ENCODE peak calls at places on chromosomes 4 and X, in five cellular contexts. One of them, this sample, is unnamed.

GRCh38 chr4:101958547-101958946 is 168.0 kb downstream of the BANK1 start:
- DNase-seq in K562: no peak
- DNase-seq in IMR-90: no peak
- DNase-seq in H1: no peak
- DNase-seq in HepG2: no peak
- DNase-seq in this sample: no peak

GRCh38 chr4:10611673-10612072 is 72.9 kb downstream of the CLNK start:
- DNase-seq in HepG2: no peak
- DNase-seq in K562: no peak
- DNase-seq in H1: no peak
- DNase-seq in IMR-90: peak; percentile 92
- DNase-seq in this sample: peak; percentile 11

GRCh38 chr4:7892212-7893019 is 47.2 kb downstream of the AFAP1 start:
- DNase-seq in H1: no peak
- DNase-seq in IMR-90: peak; percentile 98
- DNase-seq in K562: no peak
- DNase-seq in HepG2: no peak
- DNase-seq in this sample: peak; percentile 36

GRCh38 chr4:141022221-141022760 is 111.0 kb downstream of the RNF150 start:
- DNase-seq in H1: no peak
- DNase-seq in K562: no peak
- DNase-seq in IMR-90: no peak
- DNase-seq in HepG2: no peak
- DNase-seq in this sample: no peak

GRCh38 chr4:75031746-75032145 is 98.8 kb downstream of the PARM1 start:
- DNase-seq in IMR-90: no peak
- DNase-seq in HepG2: no peak
- DNase-seq in K562: no peak
- DNase-seq in H1: no peak
- DNase-seq in this sample: no peak

GRCh38 chr4:100681289-100681688 is 163.5 kb upstream of the EMCN start:
- DNase-seq in HepG2: no peak
- DNase-seq in H1: no peak
- DNase-seq in IMR-90: no peak
- DNase-seq in K562: no peak
- DNase-seq in this sample: no peak

GRCh38 chr4:28177641-28178040 is 1317.0 kb downstream of the STIM2 start:
- DNase-seq in IMR-90: no peak
- DNase-seq in K562: no peak
- DNase-seq in H1: no peak
- DNase-seq in HepG2: no peak
- DNase-seq in this sample: peak; percentile 16

GRCh38 chr4:173522160-173522873 is 7.7 kb downstream of the HAND2 start:
- DNase-seq in IMR-90: peak; percentile 85
- DNase-seq in K562: peak; percentile 45
- DNase-seq in HepG2: no peak
- DNase-seq in H1: peak; percentile 76
- DNase-seq in this sample: no peak

GRCh38 chr4:36081185-36081584 is 163.1 kb downstream of the ARAP2 start:
- DNase-seq in IMR-90: no peak
- DNase-seq in H1: no peak
- DNase-seq in HepG2: no peak
- DNase-seq in K562: no peak
- DNase-seq in this sample: no peak

GRCh38 chrX:40130207-40130606 is 32.4 kb upstream of the BCOR start:
- DNase-seq in HepG2: no peak
- DNase-seq in K562: no peak
- DNase-seq in H1: no peak
- DNase-seq in IMR-90: peak; percentile 70
- DNase-seq in this sample: peak; percentile 70

GRCh38 chrX:134821370-134821769 is 163.1 kb upstream of the PLAC1 start:
- DNase-seq in H1: no peak
- DNase-seq in HepG2: no peak
- DNase-seq in K562: no peak
- DNase-seq in IMR-90: peak; percentile 73
- DNase-seq in this sample: no peak

GRCh38 chrX:101230636-101231035 is 11.1 kb downstream of the DRP2 start:
- DNase-seq in H1: no peak
- DNase-seq in K562: no peak
- DNase-seq in HepG2: no peak
- DNase-seq in IMR-90: peak; percentile 51
- DNase-seq in this sample: no peak

GRCh38 chr4:27009539-27009938 is 148.9 kb downstream of the STIM2 start:
- DNase-seq in HepG2: no peak
- DNase-seq in K562: no peak
- DNase-seq in H1: no peak
- DNase-seq in IMR-90: peak; percentile 84
- DNase-seq in this sample: no peak

GRCh38 chr4:86338521-86338920 is 21.3 kb downstream of the MAPK10 start:
- DNase-seq in HepG2: no peak
- DNase-seq in IMR-90: no peak
- DNase-seq in K562: no peak
- DNase-seq in H1: no peak
- DNase-seq in this sample: no peak

GRCh38 chr4:85591361-85592098 is 116.6 kb downstream of the ARHGAP24 start:
- DNase-seq in HepG2: no peak
- DNase-seq in H1: no peak
- DNase-seq in IMR-90: no peak
- DNase-seq in K562: no peak
- DNase-seq in this sample: no peak

GRCh38 chrX:40685352-40685918 is 38.1 kb upstream of the CXorf38 start:
- DNase-seq in HepG2: no peak
- DNase-seq in H1: no peak
- DNase-seq in IMR-90: no peak
- DNase-seq in K562: no peak
- DNase-seq in this sample: no peak

GRCh38 chr4:56907009-56907408 is 691 bp upstream of the REST start:
- DNase-seq in H1: peak; percentile 55
- DNase-seq in IMR-90: no peak
- DNase-seq in HepG2: no peak
- DNase-seq in K562: no peak
- DNase-seq in this sample: no peak

GRCh38 chr4:54840992-54841768 is 183.4 kb downstream of the KIT start:
- DNase-seq in H1: no peak
- DNase-seq in HepG2: no peak
- DNase-seq in IMR-90: peak; percentile 2
- DNase-seq in K562: no peak
- DNase-seq in this sample: peak; percentile 2

GRCh38 chr4:5510506-5510905 is 197.9 kb downstream of the EVC2 start:
- DNase-seq in IMR-90: no peak
- DNase-seq in H1: no peak
- DNase-seq in HepG2: no peak
- DNase-seq in K562: no peak
- DNase-seq in this sample: no peak

GRCh38 chr4:100314057-100314456 is 123.8 kb upstream of the DDIT4L start:
- DNase-seq in HepG2: no peak
- DNase-seq in K562: no peak
- DNase-seq in H1: no peak
- DNase-seq in IMR-90: no peak
- DNase-seq in this sample: no peak

GRCh38 chrX:70476166-70476933 is 31.7 kb downstream of the DLG3 start:
- DNase-seq in HepG2: no peak
- DNase-seq in K562: no peak
- DNase-seq in IMR-90: no peak
- DNase-seq in H1: no peak
- DNase-seq in this sample: no peak

GRCh38 chrX:70479197-70479969 is 34.7 kb downstream of the DLG3 start:
- DNase-seq in IMR-90: peak; percentile 83
- DNase-seq in HepG2: peak; percentile 67
- DNase-seq in H1: no peak
- DNase-seq in K562: no peak
- DNase-seq in this sample: peak; percentile 9

GRCh38 chrX:70478521-70478920 is 33.9 kb downstream of the DLG3 start:
- DNase-seq in IMR-90: no peak
- DNase-seq in H1: no peak
- DNase-seq in HepG2: no peak
- DNase-seq in K562: no peak
- DNase-seq in this sample: no peak

GRCh38 chrX:70476934-70477733 is 32.5 kb downstream of the DLG3 start:
- DNase-seq in IMR-90: peak; percentile 69
- DNase-seq in H1: no peak
- DNase-seq in HepG2: no peak
- DNase-seq in K562: peak; percentile 8
- DNase-seq in this sample: peak; percentile 28

DNA sequence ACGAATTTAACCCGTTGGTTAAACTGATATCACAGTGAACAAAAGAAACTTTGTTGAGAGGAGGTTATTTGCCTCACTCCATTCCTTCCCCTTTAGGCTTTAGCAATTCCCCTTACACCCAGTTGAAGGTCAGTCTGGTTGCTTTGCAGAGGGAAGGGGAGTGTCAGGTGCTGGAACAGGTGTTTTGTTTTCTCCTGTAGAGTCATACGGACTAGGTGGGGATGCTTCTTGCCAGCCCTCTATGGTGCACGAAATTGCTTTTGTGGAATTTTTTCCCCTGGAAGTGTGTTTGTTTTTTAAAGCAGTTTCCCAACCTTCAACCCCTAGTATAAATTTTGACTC is 33.1 kb downstream of the DLG3 start:
- DNase-seq in IMR-90: no peak
- DNase-seq in HepG2: peak; percentile 75
- DNase-seq in H1: no peak
- DNase-seq in K562: no peak
- DNase-seq in this sample: no peak
- TF ChIP-seq MAFK in IMR-90: no peak
- TF ChIP-seq MAFK in HepG2: no peak
- TF ChIP-seq MAFK in H1: no peak
- TF ChIP-seq MAFK in K562: no peak
- TF ChIP-seq MAFK in this sample: no peak

DNA sequence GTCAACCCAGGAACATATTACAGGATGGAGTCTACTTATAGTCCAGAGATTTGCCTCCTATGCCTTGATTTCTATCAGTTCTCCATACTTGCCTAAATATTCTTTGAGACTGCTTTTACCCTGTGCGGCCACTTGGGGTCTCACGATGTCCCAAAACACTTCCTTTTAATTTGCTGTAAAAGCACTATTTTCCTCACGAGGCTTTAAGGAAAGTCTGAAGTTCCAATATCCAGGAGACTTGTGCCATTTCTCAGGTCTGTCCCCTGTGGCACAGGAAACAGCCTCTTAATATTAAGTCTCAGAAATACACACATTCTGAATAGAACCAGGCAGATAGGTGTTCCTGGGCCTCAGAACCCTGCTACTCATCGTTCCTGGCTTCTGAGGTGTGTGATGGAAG is 142.9 kb downstream of the TMEM164 start:
- DNase-seq in IMR-90: peak; percentile 44
- DNase-seq in H1: no peak
- DNase-seq in K562: peak; percentile 25
- DNase-seq in HepG2: no peak
- DNase-seq in this sample: peak; percentile 13
- TF ChIP-seq MAFK in IMR-90: peak; percentile 8
- TF ChIP-seq MAFK in H1: no peak
- TF ChIP-seq MAFK in K562: peak; percentile 5
- TF ChIP-seq MAFK in HepG2: peak; percentile 15
- TF ChIP-seq MAFK in this sample: peak; percentile 82

GRCh38 chr4:114136067-114136466 is 156.6 kb upstream of the ARSJ start:
- DNase-seq in K562: no peak
- DNase-seq in IMR-90: peak; percentile 12
- DNase-seq in H1: no peak
- DNase-seq in HepG2: no peak
- DNase-seq in this sample: no peak
- TF ChIP-seq MAFK in K562: no peak
- TF ChIP-seq MAFK in IMR-90: no peak
- TF ChIP-seq MAFK in H1: no peak
- TF ChIP-seq MAFK in HepG2: no peak
- TF ChIP-seq MAFK in this sample: no peak

GRCh38 chr4:38268837-38269236 is 308.6 kb downstream of the PTTG2 start:
- DNase-seq in K562: no peak
- DNase-seq in HepG2: no peak
- DNase-seq in H1: no peak
- DNase-seq in IMR-90: no peak
- DNase-seq in this sample: no peak

GRCh38 chr4:38268108-38268507 is 307.9 kb downstream of the PTTG2 start:
- DNase-seq in H1: no peak
- DNase-seq in IMR-90: no peak
- DNase-seq in HepG2: no peak
- DNase-seq in K562: no peak
- DNase-seq in this sample: no peak

DNA sequence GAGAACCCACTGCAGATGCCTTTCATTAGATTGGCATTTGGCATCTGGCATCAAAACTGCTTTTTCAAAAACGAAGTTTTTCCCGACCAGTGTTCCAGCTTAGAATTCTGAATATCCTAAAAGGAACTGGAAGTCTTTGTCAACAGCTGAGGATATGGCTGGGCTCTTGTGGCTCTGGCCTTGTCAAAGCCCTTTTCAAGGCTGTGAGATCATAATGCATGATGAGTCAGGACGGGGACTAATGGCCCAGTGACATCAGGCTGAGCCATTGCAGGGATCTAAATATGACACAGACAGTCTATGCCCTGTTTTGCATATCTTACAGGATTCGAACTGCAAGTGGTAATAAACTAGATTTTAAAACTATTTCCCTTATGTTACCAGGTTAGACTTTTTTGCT is 306.4 kb downstream of the PTTG2 start:
- DNase-seq in H1: no peak
- DNase-seq in IMR-90: peak; percentile 48
- DNase-seq in K562: peak; percentile 15
- DNase-seq in HepG2: peak; percentile 6
- DNase-seq in this sample: no peak
- TF ChIP-seq MAFK in H1: no peak
- TF ChIP-seq MAFK in IMR-90: no peak
- TF ChIP-seq MAFK in K562: no peak
- TF ChIP-seq MAFK in HepG2: no peak
- TF ChIP-seq MAFK in this sample: no peak

GRCh38 chr4:38490753-38491446 is 173.1 kb upstream of the KLF3 start:
- DNase-seq in IMR-90: no peak
- DNase-seq in H1: no peak
- DNase-seq in HepG2: peak; percentile 93
- DNase-seq in K562: no peak
- DNase-seq in this sample: no peak

GRCh38 chr4:38491854-38492478 is 172.0 kb upstream of the KLF3 start:
- DNase-seq in K562: no peak
- DNase-seq in HepG2: no peak
- DNase-seq in IMR-90: no peak
- DNase-seq in H1: no peak
- DNase-seq in this sample: no peak

GRCh38 chr4:38499101-38499500 is 164.9 kb upstream of the KLF3 start:
- DNase-seq in H1: no peak
- DNase-seq in IMR-90: no peak
- DNase-seq in K562: no peak
- DNase-seq in HepG2: no peak
- DNase-seq in this sample: no peak

GRCh38 chr4:38493068-38493467 is 170.9 kb upstream of the KLF3 start:
- DNase-seq in H1: no peak
- DNase-seq in K562: no peak
- DNase-seq in HepG2: no peak
- DNase-seq in IMR-90: no peak
- DNase-seq in this sample: no peak

DNA sequence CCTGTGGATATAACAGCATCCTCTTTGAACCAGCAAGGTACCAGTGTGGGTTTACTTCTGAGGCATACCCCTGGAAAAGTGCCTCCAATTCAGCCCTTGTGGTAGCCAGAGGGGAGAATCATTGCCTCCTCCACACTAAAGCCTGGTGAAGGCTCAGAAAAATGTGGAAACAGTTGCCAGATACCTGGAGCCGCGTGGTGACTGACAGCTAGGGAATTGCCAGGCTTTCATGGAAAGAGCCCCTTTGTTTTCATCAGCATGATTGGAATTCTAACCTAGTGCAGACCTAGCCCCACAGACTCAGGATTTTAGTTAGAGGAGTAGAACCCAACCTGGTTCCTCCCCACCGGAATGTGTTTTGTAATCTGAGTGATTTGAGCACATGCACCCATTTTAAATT is 168.5 kb upstream of the KLF3 start:
- DNase-seq in IMR-90: no peak
- DNase-seq in K562: no peak
- DNase-seq in HepG2: peak; percentile 19
- DNase-seq in H1: no peak
- DNase-seq in this sample: no peak
- TF ChIP-seq MAFK in IMR-90: no peak
- TF ChIP-seq MAFK in K562: no peak
- TF ChIP-seq MAFK in HepG2: no peak
- TF ChIP-seq MAFK in H1: no peak
- TF ChIP-seq MAFK in this sample: no peak

This sample was measured in A549.